ENCODE peak calls at places on chromosomes 7 and 10, in four cellular contexts. One of them, this sample, is unnamed.

GRCh38 chr7:81414411-81414810 is 355.4 kb downstream of the HGF start:
- DNase-seq in lung: no peak
- DNase-seq in transverse colon: peak
- DNase-seq in upper lobe of right lung: no peak
- DNase-seq in this sample: no peak

GRCh38 chr7:50730459-50731400 is 52.0 kb downstream of the GRB10 start:
- DNase-seq in transverse colon: no peak
- DNase-seq in upper lobe of right lung: no peak
- DNase-seq in lung: no peak
- DNase-seq in this sample: no peak

GRCh38 chr7:130294314-130294713 is 1.4 kb downstream of the CPA4 start:
- DNase-seq in transverse colon: no peak
- DNase-seq in upper lobe of right lung: no peak
- DNase-seq in lung: no peak
- DNase-seq in this sample: peak

GRCh38 chr7:67636363-67637355 is 640.0 kb downstream of the TYW1 start:
- DNase-seq in lung: no peak
- DNase-seq in upper lobe of right lung: no peak
- DNase-seq in transverse colon: no peak
- DNase-seq in this sample: no peak

GRCh38 chr10:124746992-124747391 is 2.8 kb upstream of the FAM53B start:
- DNase-seq in upper lobe of right lung: no peak
- DNase-seq in lung: no peak
- DNase-seq in transverse colon: no peak
- DNase-seq in this sample: peak

GRCh38 chr7:134766779-134767566 is 12.5 kb upstream of the CALD1 start:
- DNase-seq in lung: no peak
- DNase-seq in upper lobe of right lung: no peak
- DNase-seq in transverse colon: no peak
- DNase-seq in this sample: no peak

GRCh38 chr7:30206466-30206865 is 71.7 kb downstream of the MTURN start:
- DNase-seq in transverse colon: no peak
- DNase-seq in upper lobe of right lung: no peak
- DNase-seq in lung: peak
- DNase-seq in this sample: peak

GRCh38 chr7:143013897-143014296 is 13.0 kb downstream of the OR9A2 start:
- DNase-seq in upper lobe of right lung: no peak
- DNase-seq in transverse colon: no peak
- DNase-seq in lung: no peak
- DNase-seq in this sample: no peak

GRCh38 chr7:37916017-37916672 is 472 bp downstream of the SFRP4 start:
- DNase-seq in lung: no peak
- DNase-seq in upper lobe of right lung: peak
- DNase-seq in transverse colon: peak
- DNase-seq in this sample: no peak

GRCh38 chr10:8054243-8054497 is 318 bp upstream of the GATA3 start:
- DNase-seq in transverse colon: no peak
- DNase-seq in upper lobe of right lung: no peak
- DNase-seq in lung: no peak
- DNase-seq in this sample: no peak

GRCh38 chr10:89327803-89328441 is at the start of gene IFIT3:
- DNase-seq in upper lobe of right lung: no peak
- DNase-seq in transverse colon: peak
- DNase-seq in lung: peak
- DNase-seq in this sample: no peak

GRCh38 chr10:97479939-97480338 is 18.3 kb downstream of the MMS19 start:
- DNase-seq in lung: no peak
- DNase-seq in upper lobe of right lung: no peak
- DNase-seq in transverse colon: no peak
- DNase-seq in this sample: no peak

GRCh38 chr10:19688344-19688743 is 127.9 kb upstream of the PLXDC2 start:
- DNase-seq in lung: no peak
- DNase-seq in upper lobe of right lung: no peak
- DNase-seq in transverse colon: no peak
- DNase-seq in this sample: no peak

GRCh38 chr10:79422178-79422892 is 23.1 kb downstream of the ZCCHC24 start:
- DNase-seq in upper lobe of right lung: no peak
- DNase-seq in lung: no peak
- DNase-seq in transverse colon: no peak
- DNase-seq in this sample: no peak

GRCh38 chr10:114313139-114313538 is 74.1 kb downstream of the VWA2 start:
- DNase-seq in upper lobe of right lung: no peak
- DNase-seq in transverse colon: no peak
- DNase-seq in lung: no peak
- DNase-seq in this sample: no peak

GRCh38 chr10:114311496-114312195 is 72.6 kb downstream of the VWA2 start:
- DNase-seq in lung: no peak
- DNase-seq in upper lobe of right lung: peak
- DNase-seq in transverse colon: no peak
- DNase-seq in this sample: no peak

GRCh38 chr10:114312585-114312984 is 73.5 kb downstream of the VWA2 start:
- DNase-seq in lung: no peak
- DNase-seq in upper lobe of right lung: no peak
- DNase-seq in transverse colon: no peak
- DNase-seq in this sample: no peak

GRCh38 chr10:114315566-114316420 is 76.7 kb downstream of the VWA2 start:
- DNase-seq in transverse colon: no peak
- DNase-seq in lung: no peak
- DNase-seq in upper lobe of right lung: peak
- DNase-seq in this sample: no peak

GRCh38 chr10:114313866-114314265 is 74.8 kb downstream of the VWA2 start:
- DNase-seq in upper lobe of right lung: no peak
- DNase-seq in transverse colon: no peak
- DNase-seq in lung: no peak
- DNase-seq in this sample: no peak
- H3K27ac ChIP-seq in upper lobe of right lung: no peak
- H3K27ac ChIP-seq in transverse colon: no peak
- H3K27ac ChIP-seq in lung: no peak
- H3K27ac ChIP-seq in this sample: no peak

GRCh38 chr7:27248911-27249723 is 6.5 kb downstream of the EVX1 start:
- DNase-seq in transverse colon: no peak
- DNase-seq in upper lobe of right lung: no peak
- DNase-seq in lung: no peak
- DNase-seq in this sample: no peak
- H3K27ac ChIP-seq in transverse colon: no peak
- H3K27ac ChIP-seq in upper lobe of right lung: no peak
- H3K27ac ChIP-seq in lung: no peak
- H3K27ac ChIP-seq in this sample: no peak

GRCh38 chr10:13654118-13654830 is 67.5 kb downstream of the PRPF18 start:
- DNase-seq in transverse colon: no peak
- DNase-seq in lung: no peak
- DNase-seq in upper lobe of right lung: no peak
- DNase-seq in this sample: no peak
- H3K27ac ChIP-seq in transverse colon: no peak
- H3K27ac ChIP-seq in lung: no peak
- H3K27ac ChIP-seq in upper lobe of right lung: no peak
- H3K27ac ChIP-seq in this sample: no peak

DNA sequence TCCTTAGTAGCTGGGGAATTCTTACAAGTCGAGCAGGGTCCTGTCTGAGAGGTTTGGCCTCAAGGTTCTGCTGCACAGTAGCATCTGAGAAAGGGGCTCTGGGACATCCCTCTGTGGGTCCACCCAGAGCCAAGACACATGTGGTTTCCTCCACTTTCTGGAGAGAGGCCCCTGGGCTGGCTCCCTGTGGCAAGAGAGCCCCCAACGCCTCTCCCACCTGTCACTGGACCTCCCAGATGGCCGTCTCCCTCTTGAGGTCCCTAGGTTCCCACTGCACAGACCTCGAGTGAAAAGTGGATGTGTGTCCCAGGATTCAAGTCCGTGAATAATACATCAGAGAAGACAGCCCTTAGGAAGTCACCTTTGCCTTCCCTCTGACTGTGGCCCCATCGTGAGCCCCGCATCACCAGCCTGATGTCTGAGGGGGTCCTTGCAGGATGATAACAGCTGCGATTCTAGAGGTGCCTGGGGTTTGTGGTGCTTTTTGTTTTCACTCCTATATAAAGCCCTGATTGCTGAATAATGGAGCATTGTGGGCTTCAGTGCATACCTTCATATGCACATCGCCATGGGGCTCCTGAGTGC is 319.0 kb downstream of the GLRX3 start:
- DNase-seq in transverse colon: no peak
- DNase-seq in lung: no peak
- DNase-seq in upper lobe of right lung: no peak
- DNase-seq in this sample: no peak
- H3K27ac ChIP-seq in transverse colon: no peak
- H3K27ac ChIP-seq in lung: no peak
- H3K27ac ChIP-seq in upper lobe of right lung: no peak
- H3K27ac ChIP-seq in this sample: no peak

GRCh38 chr10:29637537-29637936 is 2.8 kb upstream of the SVIL start:
- DNase-seq in lung: no peak
- DNase-seq in transverse colon: no peak
- DNase-seq in upper lobe of right lung: no peak
- DNase-seq in this sample: no peak

GRCh38 chr10:29636178-29636577 is 1.4 kb upstream of the SVIL start:
- DNase-seq in lung: no peak
- DNase-seq in transverse colon: no peak
- DNase-seq in upper lobe of right lung: no peak
- DNase-seq in this sample: no peak

GRCh38 chr10:29634764-29635625 is at the start of gene SVIL:
- DNase-seq in lung: peak
- DNase-seq in transverse colon: peak
- DNase-seq in upper lobe of right lung: peak
- DNase-seq in this sample: no peak

GRCh38 chr10:29634105-29634504 is 666 bp downstream of the SVIL start:
- DNase-seq in lung: no peak
- DNase-seq in upper lobe of right lung: no peak
- DNase-seq in transverse colon: no peak
- DNase-seq in this sample: no peak

DNA sequence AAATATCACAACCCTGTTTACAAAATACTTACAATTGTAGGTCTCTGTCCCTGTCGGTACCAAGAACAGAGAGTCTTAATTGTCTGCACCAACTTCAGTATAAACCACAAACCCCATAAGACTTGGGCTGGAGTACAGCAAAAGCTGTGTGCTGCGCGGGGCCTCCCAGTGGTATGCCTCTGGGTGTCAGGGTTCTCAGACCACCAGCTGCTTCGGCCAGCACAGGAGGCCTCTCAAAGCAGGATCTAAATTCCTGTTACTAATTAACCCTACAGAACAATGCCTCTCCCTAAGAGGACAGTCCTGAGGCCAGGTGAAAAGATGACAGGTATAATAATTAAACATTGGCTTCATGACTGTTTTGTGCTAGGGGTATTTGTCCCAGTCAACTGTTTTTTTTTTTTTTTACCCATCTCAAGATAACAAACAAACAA is 957 bp upstream of the SVIL start:
- DNase-seq in upper lobe of right lung: no peak
- DNase-seq in lung: no peak
- DNase-seq in transverse colon: no peak
- DNase-seq in this sample: no peak
- H3K27ac ChIP-seq in upper lobe of right lung: peak
- H3K27ac ChIP-seq in lung: peak
- H3K27ac ChIP-seq in transverse colon: peak
- H3K27ac ChIP-seq in this sample: peak

DNA sequence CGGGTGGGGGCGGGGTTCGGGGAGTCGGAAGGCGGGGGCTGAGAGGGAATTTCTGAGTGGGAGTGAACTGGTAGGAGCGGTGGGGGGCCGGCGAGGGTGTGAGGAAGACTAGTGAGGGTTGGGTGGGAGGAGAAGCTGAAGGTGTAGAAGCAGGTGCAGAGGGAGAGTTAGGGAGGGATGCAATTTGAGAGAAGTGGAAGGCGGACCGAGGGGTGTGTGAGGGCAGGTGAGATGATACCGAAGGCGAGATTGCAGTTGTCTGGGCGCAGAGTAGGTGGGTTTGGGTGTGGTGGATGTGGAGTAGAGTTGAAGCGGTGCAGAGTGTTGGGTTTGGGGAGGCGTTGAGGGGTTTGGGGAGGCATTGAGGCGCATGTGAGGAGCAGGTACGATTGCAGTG is 643 bp downstream of the KAT6B start:
- DNase-seq in upper lobe of right lung: no peak
- DNase-seq in lung: no peak
- DNase-seq in transverse colon: no peak
- DNase-seq in this sample: no peak
- H3K27ac ChIP-seq in upper lobe of right lung: peak
- H3K27ac ChIP-seq in lung: no peak
- H3K27ac ChIP-seq in transverse colon: peak
- H3K27ac ChIP-seq in this sample: peak

GRCh38 chr7:75599244-75599771 is 107.2 kb downstream of the SPDYE5 start:
- DNase-seq in transverse colon: no peak
- DNase-seq in upper lobe of right lung: no peak
- DNase-seq in lung: no peak
- DNase-seq in this sample: no peak

GRCh38 chr7:75595766-75596165 is 103.6 kb downstream of the SPDYE5 start:
- DNase-seq in transverse colon: no peak
- DNase-seq in upper lobe of right lung: no peak
- DNase-seq in lung: no peak
- DNase-seq in this sample: no peak

GRCh38 chr7:75604408-75604807 is 112.3 kb downstream of the SPDYE5 start:
- DNase-seq in lung: no peak
- DNase-seq in upper lobe of right lung: no peak
- DNase-seq in transverse colon: no peak
- DNase-seq in this sample: no peak

GRCh38 chr7:75596727-75597614 is 104.9 kb downstream of the SPDYE5 start:
- DNase-seq in upper lobe of right lung: no peak
- DNase-seq in transverse colon: no peak
- DNase-seq in lung: no peak
- DNase-seq in this sample: no peak

GRCh38 chr7:75601539-75601938 is 109.4 kb downstream of the SPDYE5 start:
- DNase-seq in lung: no peak
- DNase-seq in transverse colon: no peak
- DNase-seq in upper lobe of right lung: no peak
- DNase-seq in this sample: no peak
- H3K27ac ChIP-seq in lung: no peak
- H3K27ac ChIP-seq in transverse colon: no peak
- H3K27ac ChIP-seq in upper lobe of right lung: no peak
- H3K27ac ChIP-seq in this sample: no peak

DNA sequence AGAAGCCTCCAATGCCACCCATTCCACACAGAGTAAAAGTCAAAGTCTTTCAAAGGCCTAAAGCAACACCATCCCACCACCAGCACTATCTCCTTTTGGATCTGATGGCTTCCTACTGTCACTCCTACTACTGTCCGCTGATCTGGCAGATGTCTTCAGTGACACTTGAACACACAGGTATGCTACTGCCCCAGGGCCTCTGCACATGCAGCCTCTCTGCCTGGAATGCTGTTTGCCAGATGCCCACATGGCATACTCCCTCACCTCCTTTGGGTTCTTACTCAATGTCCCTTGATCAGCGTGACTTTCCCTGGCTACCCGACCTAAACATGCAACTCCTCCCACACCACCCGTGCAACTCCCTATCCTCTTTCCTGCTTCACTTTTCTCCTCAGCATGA is 512.4 kb downstream of the KCNMA1 start:
- DNase-seq in lung: no peak
- DNase-seq in upper lobe of right lung: no peak
- DNase-seq in transverse colon: no peak
- DNase-seq in this sample: no peak
- H3K27ac ChIP-seq in lung: no peak
- H3K27ac ChIP-seq in upper lobe of right lung: no peak
- H3K27ac ChIP-seq in transverse colon: no peak
- H3K27ac ChIP-seq in this sample: no peak

This sample was measured in epithelial cell of prostate.